ENCODE peak calls at places on chromosome 22, in nine cellular contexts. One of them, this sample, is unnamed.

GRCh38 chr22:29478326-29479276 is 1.4 kb upstream of the NEFH start:
- DNase-seq in MCF 10A: no peak
- DNase-seq in sciatic nerve: no peak
- DNase-seq in foreskin fibroblast: peak; percentile 54
- DNase-seq in WTC11: peak; percentile 61
- DNase-seq in PC-9: no peak
- DNase-seq in stimulated activated CD4-positive, alpha-beta T cell treated with anti-CD3 and anti-CD28 coated beads, TNF-alpha, amount 100 ng/mL, for 1 hour: peak; percentile 12
- DNase-seq in NCI-H748 treated with DMSO at 0.1 percent for 48 hours: no peak
- DNase-seq in Right ventricle myocardium superior: no peak
- DNase-seq in this sample: peak; percentile 82

GRCh38 chr22:47190957-47191323 is 428.5 kb downstream of the TBC1D22A start:
- DNase-seq in MCF 10A: no peak
- DNase-seq in sciatic nerve: peak; percentile 25
- DNase-seq in foreskin fibroblast: no peak
- DNase-seq in WTC11: no peak
- DNase-seq in PC-9: no peak
- DNase-seq in stimulated activated CD4-positive, alpha-beta T cell treated with anti-CD3 and anti-CD28 coated beads, TNF-alpha, amount 100 ng/mL, for 1 hour: no peak
- DNase-seq in NCI-H748 treated with DMSO at 0.1 percent for 48 hours: no peak
- DNase-seq in Right ventricle myocardium superior: peak; percentile 30
- DNase-seq in this sample: no peak

GRCh38 chr22:25942989-25943411 is 201.0 kb downstream of the MYO18B start:
- DNase-seq in MCF 10A: no peak
- DNase-seq in sciatic nerve: no peak
- DNase-seq in foreskin fibroblast: no peak
- DNase-seq in WTC11: peak; percentile 30
- DNase-seq in PC-9: no peak
- DNase-seq in stimulated activated CD4-positive, alpha-beta T cell treated with anti-CD3 and anti-CD28 coated beads, TNF-alpha, amount 100 ng/mL, for 1 hour: no peak
- DNase-seq in NCI-H748 treated with DMSO at 0.1 percent for 48 hours: peak; percentile 80
- DNase-seq in Right ventricle myocardium superior: peak; percentile 69
- DNase-seq in this sample: no peak

GRCh38 chr22:40322061-40322460 is 24.2 kb upstream of the ADSL start:
- DNase-seq in MCF 10A: no peak
- DNase-seq in sciatic nerve: no peak
- DNase-seq in foreskin fibroblast: no peak
- DNase-seq in WTC11: no peak
- DNase-seq in PC-9: no peak
- DNase-seq in stimulated activated CD4-positive, alpha-beta T cell treated with anti-CD3 and anti-CD28 coated beads, TNF-alpha, amount 100 ng/mL, for 1 hour: no peak
- DNase-seq in NCI-H748 treated with DMSO at 0.1 percent for 48 hours: no peak
- DNase-seq in Right ventricle myocardium superior: no peak
- DNase-seq in this sample: no peak

GRCh38 chr22:17924735-17925727 is 99.3 kb downstream of the MICAL3 start:
- DNase-seq in MCF 10A: peak; percentile 85
- DNase-seq in sciatic nerve: peak; percentile 45
- DNase-seq in foreskin fibroblast: no peak
- DNase-seq in WTC11: no peak
- DNase-seq in PC-9: no peak
- DNase-seq in stimulated activated CD4-positive, alpha-beta T cell treated with anti-CD3 and anti-CD28 coated beads, TNF-alpha, amount 100 ng/mL, for 1 hour: no peak
- DNase-seq in NCI-H748 treated with DMSO at 0.1 percent for 48 hours: no peak
- DNase-seq in Right ventricle myocardium superior: no peak
- DNase-seq in this sample: no peak

GRCh38 chr22:28819253-28820096 is 19.1 kb upstream of the XBP1 start:
- DNase-seq in MCF 10A: no peak
- DNase-seq in sciatic nerve: peak; percentile 36
- DNase-seq in foreskin fibroblast: no peak
- DNase-seq in WTC11: no peak
- DNase-seq in PC-9: peak; percentile 87
- DNase-seq in stimulated activated CD4-positive, alpha-beta T cell treated with anti-CD3 and anti-CD28 coated beads, TNF-alpha, amount 100 ng/mL, for 1 hour: no peak
- DNase-seq in NCI-H748 treated with DMSO at 0.1 percent for 48 hours: no peak
- DNase-seq in Right ventricle myocardium superior: no peak
- DNase-seq in this sample: no peak

GRCh38 chr22:24683671-24684070 is 80.7 kb downstream of the GGT1 start:
- DNase-seq in MCF 10A: peak; percentile 20
- DNase-seq in sciatic nerve: no peak
- DNase-seq in foreskin fibroblast: peak; percentile 50
- DNase-seq in WTC11: no peak
- DNase-seq in PC-9: no peak
- DNase-seq in stimulated activated CD4-positive, alpha-beta T cell treated with anti-CD3 and anti-CD28 coated beads, TNF-alpha, amount 100 ng/mL, for 1 hour: no peak
- DNase-seq in NCI-H748 treated with DMSO at 0.1 percent for 48 hours: no peak
- DNase-seq in Right ventricle myocardium superior: no peak
- DNase-seq in this sample: no peak

GRCh38 chr22:31244044-31244942 is 32.2 kb downstream of the LIMK2 start:
- DNase-seq in MCF 10A: peak; percentile 60
- DNase-seq in sciatic nerve: no peak
- DNase-seq in foreskin fibroblast: peak; percentile 79
- DNase-seq in WTC11: peak; percentile 54
- DNase-seq in PC-9: peak; percentile 74
- DNase-seq in stimulated activated CD4-positive, alpha-beta T cell treated with anti-CD3 and anti-CD28 coated beads, TNF-alpha, amount 100 ng/mL, for 1 hour: no peak
- DNase-seq in NCI-H748 treated with DMSO at 0.1 percent for 48 hours: no peak
- DNase-seq in Right ventricle myocardium superior: no peak
- DNase-seq in this sample: peak; percentile 46

GRCh38 chr22:32754413-32755041 is 47.0 kb upstream of the TIMP3 start:
- DNase-seq in MCF 10A: peak; percentile 60
- DNase-seq in sciatic nerve: no peak
- DNase-seq in foreskin fibroblast: peak; percentile 59
- DNase-seq in WTC11: no peak
- DNase-seq in PC-9: peak; percentile 64
- DNase-seq in stimulated activated CD4-positive, alpha-beta T cell treated with anti-CD3 and anti-CD28 coated beads, TNF-alpha, amount 100 ng/mL, for 1 hour: no peak
- DNase-seq in NCI-H748 treated with DMSO at 0.1 percent for 48 hours: no peak
- DNase-seq in Right ventricle myocardium superior: peak; percentile 64
- DNase-seq in this sample: no peak

GRCh38 chr22:27597703-27598444 is 203.7 kb downstream of the MN1 start:
- DNase-seq in MCF 10A: peak; percentile 51
- DNase-seq in sciatic nerve: no peak
- DNase-seq in foreskin fibroblast: no peak
- DNase-seq in WTC11: no peak
- DNase-seq in PC-9: peak; percentile 40
- DNase-seq in stimulated activated CD4-positive, alpha-beta T cell treated with anti-CD3 and anti-CD28 coated beads, TNF-alpha, amount 100 ng/mL, for 1 hour: no peak
- DNase-seq in NCI-H748 treated with DMSO at 0.1 percent for 48 hours: no peak
- DNase-seq in Right ventricle myocardium superior: no peak
- DNase-seq in this sample: no peak

GRCh38 chr22:36585841-36586240 is 56.9 kb upstream of the EIF3D start:
- DNase-seq in MCF 10A: peak; percentile 50
- DNase-seq in sciatic nerve: no peak
- DNase-seq in foreskin fibroblast: peak; percentile 8
- DNase-seq in WTC11: no peak
- DNase-seq in PC-9: peak; percentile 76
- DNase-seq in stimulated activated CD4-positive, alpha-beta T cell treated with anti-CD3 and anti-CD28 coated beads, TNF-alpha, amount 100 ng/mL, for 1 hour: no peak
- DNase-seq in NCI-H748 treated with DMSO at 0.1 percent for 48 hours: no peak
- DNase-seq in Right ventricle myocardium superior: no peak
- DNase-seq in this sample: no peak

GRCh38 chr22:38034884-38035529 is 22.2 kb upstream of the PICK1 start:
- DNase-seq in MCF 10A: no peak
- DNase-seq in sciatic nerve: no peak
- DNase-seq in foreskin fibroblast: peak; percentile 21
- DNase-seq in WTC11: no peak
- DNase-seq in PC-9: no peak
- DNase-seq in stimulated activated CD4-positive, alpha-beta T cell treated with anti-CD3 and anti-CD28 coated beads, TNF-alpha, amount 100 ng/mL, for 1 hour: no peak
- DNase-seq in NCI-H748 treated with DMSO at 0.1 percent for 48 hours: no peak
- DNase-seq in Right ventricle myocardium superior: no peak
- DNase-seq in this sample: no peak

GRCh38 chr22:37906364-37907008 is 389 bp downstream of the MICALL1 start:
- DNase-seq in MCF 10A: no peak
- DNase-seq in sciatic nerve: no peak
- DNase-seq in foreskin fibroblast: peak; percentile 52
- DNase-seq in WTC11: peak; percentile 49
- DNase-seq in PC-9: no peak
- DNase-seq in stimulated activated CD4-positive, alpha-beta T cell treated with anti-CD3 and anti-CD28 coated beads, TNF-alpha, amount 100 ng/mL, for 1 hour: peak; percentile 7
- DNase-seq in NCI-H748 treated with DMSO at 0.1 percent for 48 hours: no peak
- DNase-seq in Right ventricle myocardium superior: peak; percentile 58
- DNase-seq in this sample: peak; percentile 55